ENCODE peak calls at places on chromosomes 1 and 21, in six cellular contexts. B, V, I, M, W and C are unnamed samples.

GRCh38 chr1:201088901-201089525 is 23.2 kb downstream of the CACNA1S start:
- DNase-seq in B (no peak), V (no peak), M (no peak), W (no peak), I (no peak), C (no peak)

GRCh38 chr1:38000233-38000528 is 5.1 kb downstream of the FHL3 start:
- DNase-seq in M (no peak), W (no peak), B (no peak), V (no peak), I (no peak), C (no peak)

GRCh38 chr1:168709896-168710305 is 19.1 kb downstream of the DPT start:
- DNase-seq in M (no peak), I (no peak), V (no peak), B (no peak), W (no peak), C (no peak)

GRCh38 chr1:151157067-151157531 is 650 bp downstream of the TNFAIP8L2 start:
- DNase-seq in V (no peak), W (no peak), I (no peak), M (no peak), B (no peak), C (no peak)

GRCh38 chr1:32612189-32612881 is 38.0 kb downstream of the ZBTB8OS start:
- DNase-seq in B (peak; percentile 86), I (peak; percentile 90), W (peak; percentile 93), V (peak; percentile 57), M (peak; percentile 16), C (peak; percentile 95)

GRCh38 chr1:7554343-7555270 is 216.5 kb upstream of the VAMP3 start:
- DNase-seq in I (no peak), M (no peak), V (no peak), B (no peak), W (no peak), C (no peak)

GRCh38 chr1:229971141-229971540 is 95.9 kb upstream of the GALNT2 start:
- DNase-seq in I (no peak), B (no peak), M (no peak), V (no peak), W (peak; percentile 72), C (no peak)

GRCh38 chr1:207713529-207713928 is 38.3 kb upstream of the CD46 start:
- DNase-seq in B (no peak), W (no peak), M (no peak), V (no peak), I (no peak), C (no peak)

GRCh38 chr1:200646515-200646914 is 23.2 kb downstream of the DDX59 start:
- DNase-seq in I (no peak), V (no peak), M (no peak), W (no peak), B (no peak), C (no peak)

GRCh38 chr1:89454845-89455521 is 69.6 kb upstream of the LRRC8B start:
- DNase-seq in W (no peak), M (no peak), I (peak; percentile 61), B (no peak), V (peak; percentile 54), C (no peak)

GRCh38 chr1:941027-941587 is 17.4 kb downstream of the SAMD11 start:
- DNase-seq in I (no peak), B (no peak), M (no peak), V (no peak), W (no peak), C (no peak)

GRCh38 chr1:10122926-10123325 is 87.4 kb upstream of the KIF1B start:
- DNase-seq in W (no peak), B (no peak), V (no peak), M (no peak), I (no peak), C (no peak)

GRCh38 chr21:14693997-14694396 is 147.9 kb upstream of the SAMSN1 start:
- DNase-seq in M (no peak), I (no peak), W (no peak), B (no peak), V (no peak), C (no peak)

GRCh38 chr1:182601416-182601786 is 2.8 kb downstream of the RGS16 start:
- DNase-seq in V (peak; percentile 65), B (peak; percentile 70), M (no peak), I (peak; percentile 77), W (no peak), C (peak; percentile 55)

GRCh38 chr1:18535391-18536210 is 54.9 kb downstream of the KLHDC7A start:
- DNase-seq in B (peak; percentile 79), M (no peak), I (peak; percentile 54), V (no peak), W (peak; percentile 60), C (peak; percentile 53)

GRCh38 chr1:223348439-223348838 is 15.5 kb downstream of the SUSD4 start:
- DNase-seq in I (no peak), B (no peak), M (no peak), W (no peak), V (no peak), C (no peak)

GRCh38 chr1:58430355-58431335 is 115.9 kb downstream of the OMA1 start:
- DNase-seq in M (no peak), W (no peak), B (no peak), I (no peak), V (no peak), C (no peak)

GRCh38 chr1:208105756-208106155 is 138.4 kb downstream of the PLXNA2 start:
- DNase-seq in B (no peak), V (no peak), I (no peak), M (no peak), W (no peak), C (no peak)